ENCODE peak calls at places on chromosomes 13 and 19, in ten cellular contexts. K is NCI-H2081; S is NCI-H146; I is retina; Q is GM03348; U is KG1; G is HFFc6; H is ovary; V is stimulated activated CD4-positive, alpha-beta T cell treated with anti-CD3 and anti-CD28 coated beads, Interleukin-4, amount 100 ng/mL, for 4 hours; L is EL. X is an unnamed sample.
A peak's percentile ranks its signal among the peaks of the same experiment; 100 is the strongest.

GRCh38 chr19:29675650-29676186 is 10.5 kb downstream of the PLEKHF1 start:
- DNase-seq in K (no peak), S (no peak), I (no peak), Q (no peak), U (no peak), G (no peak), H (peak; percentile 7), V (no peak), L (no peak), X (no peak)

GRCh38 chr13:29319451-29319850 is 276.0 kb downstream of the SLC7A1 start:
- DNase-seq in K (no peak), S (no peak), I (peak; percentile 27), Q (no peak), U (no peak), G (no peak), H (no peak), V (no peak), L (no peak), X (no peak)

GRCh38 chr19:4567584-4568071 is 8.1 kb upstream of the SEMA6B start:
- DNase-seq in K (peak; percentile 24), S (no peak), I (peak; percentile 65), Q (peak; percentile 69), U (no peak), G (peak; percentile 29), H (peak; percentile 53), V (peak; percentile 54), L (peak; percentile 53), X (peak; percentile 17)

GRCh38 chr19:7970716-7971448 is 27.4 kb upstream of the TIMM44 start:
- DNase-seq in K (peak; percentile 45), S (peak; percentile 6), I (peak; percentile 48), Q (peak; percentile 69), U (no peak), G (no peak), H (no peak), V (peak; percentile 13), L (peak; percentile 42), X (no peak)

GRCh38 chr13:110812111-110812868 is 98.8 kb downstream of the ING1 start:
- DNase-seq in K (no peak), S (no peak), I (peak; percentile 80), Q (peak; percentile 37), U (no peak), G (no peak), H (no peak), V (no peak), L (no peak), X (no peak)

GRCh38 chr13:27289016-27289665 is 18.5 kb downstream of the RASL11A start:
- DNase-seq in K (no peak), S (no peak), I (no peak), Q (no peak), U (no peak), G (no peak), H (no peak), V (no peak), L (no peak), X (no peak)

GRCh38 chr13:89375839-89376238 is 1704.7 kb downstream of the SLITRK5 start:
- DNase-seq in K (no peak), S (no peak), I (no peak), Q (peak; percentile 25), U (no peak), G (no peak), H (no peak), V (no peak), L (no peak), X (no peak)

GRCh38 chr13:68257111-68257842 is 1027.1 kb upstream of the PCDH9 start:
- DNase-seq in K (no peak), S (peak; percentile 44), I (no peak), Q (no peak), U (no peak), G (no peak), H (no peak), V (no peak), L (no peak), X (no peak)

GRCh38 chr19:43747557-43748204 is 7.1 kb downstream of the SMG9 start:
- DNase-seq in K (no peak), S (no peak), I (no peak), Q (no peak), U (no peak), G (no peak), H (no peak), V (no peak), L (no peak), X (no peak)

GRCh38 chr13:28819046-28819747 is 942 bp upstream of the MTUS2 start:
- DNase-seq in K (no peak), S (no peak), I (peak; percentile 63), Q (peak; percentile 57), U (peak; percentile 8), G (peak; percentile 15), H (no peak), V (no peak), L (peak; percentile 76), X (no peak)

GRCh38 chr13:93614776-93615175 is 388.2 kb downstream of the GPC6 start:
- DNase-seq in K (no peak), S (no peak), I (no peak), Q (no peak), U (no peak), G (no peak), H (no peak), V (no peak), L (no peak), X (no peak)

GRCh38 chr19:38877781-38878574 is at the start of gene RINL:
- DNase-seq in K (peak; percentile 91), S (peak; percentile 100), I (no peak), Q (no peak), U (no peak), G (no peak), H (no peak), V (peak; percentile 64), L (no peak), X (peak; percentile 99)

GRCh38 chr19:56958428-56958827 is 117.9 kb upstream of the PEG3 start:
- DNase-seq in K (no peak), S (no peak), I (peak; percentile 84), Q (no peak), U (no peak), G (no peak), H (no peak), V (no peak), L (no peak), X (no peak)

GRCh38 chr13:41059896-41060722 is 1.2 kb upstream of the WBP4 start:
- DNase-seq in K (peak; percentile 80), S (peak; percentile 94), I (peak; percentile 98), Q (peak; percentile 86), U (peak; percentile 86), G (peak; percentile 86), H (peak; percentile 91), V (peak; percentile 76), L (peak; percentile 93), X (peak; percentile 67)

GRCh38 chr19:45443462-45444317 is 20.0 kb upstream of the ERCC1 start:
- DNase-seq in K (peak; percentile 61), S (peak; percentile 45), I (peak; percentile 91), Q (peak; percentile 97), U (no peak), G (peak; percentile 95), H (peak; percentile 97), V (peak; percentile 39), L (peak; percentile 97), X (peak; percentile 82)

GRCh38 chr19:38216785-38217746 is 7.0 kb downstream of the DPF1 start:
- DNase-seq in K (no peak), S (no peak), I (peak; percentile 25), Q (no peak), U (no peak), G (no peak), H (no peak), V (no peak), L (no peak), X (peak; percentile 43)

GRCh38 chr13:92682832-92683517 is 543.6 kb upstream of the GPC6 start:
- DNase-seq in K (no peak), S (no peak), I (no peak), Q (no peak), U (no peak), G (no peak), H (no peak), V (no peak), L (no peak), X (no peak)

GRCh38 chr13:97574926-97575325 is 141.0 kb downstream of the RAP2A start:
- DNase-seq in K (no peak), S (peak; percentile 47), I (no peak), Q (peak; percentile 16), U (no peak), G (peak; percentile 39), H (no peak), V (no peak), L (peak; percentile 6), X (no peak)

GRCh38 chr19:1168877-1169791 is 4.9 kb downstream of the SBNO2 start:
- DNase-seq in K (no peak), S (no peak), I (no peak), Q (peak; percentile 56), U (no peak), G (peak; percentile 85), H (peak; percentile 81), V (no peak), L (peak; percentile 92), X (no peak)

GRCh38 chr19:45901912-45902650 is at the start of gene MYPOP:
- DNase-seq in K (no peak), S (peak; percentile 56), I (no peak), Q (no peak), U (no peak), G (no peak), H (peak; percentile 36), V (no peak), L (peak; percentile 19), X (no peak)

GRCh38 chr13:93227280-93227905 is 786 bp downstream of the GPC6 start:
- DNase-seq in K (peak; percentile 69), S (peak; percentile 88), I (peak; percentile 94), Q (peak; percentile 56), U (no peak), G (peak; percentile 13), H (no peak), V (no peak), L (peak; percentile 65), X (peak; percentile 58)

X was measured in DMS153.